ENCODE peak calls at places on chromosomes 1 and 21, in four cellular contexts. T is activated CD8-positive, alpha-beta T cell treated with anti-CD3 and anti-CD28 coated beads for 36 hours; Y is mucosa of descending colon; D is nephron progenitor cell. Q is an unnamed sample.
A peak's percentile ranks its signal among the peaks of the same experiment; 100 is the strongest.

GRCh38 chr21:20451051-20451450 is 547.2 kb upstream of the NCAM2 start:
- DNase-seq in T (no peak), Y (peak; percentile 37), D (no peak), Q (no peak)

GRCh38 chr1:179046808-179047636 is 21.3 kb downstream of the FAM20B start:
- DNase-seq in T (no peak), Y (no peak), D (no peak), Q (no peak)

GRCh38 chr1:19384113-19384512 is 72.0 kb downstream of the SLC66A1 start:
- DNase-seq in T (no peak), Y (peak; percentile 36), D (no peak), Q (no peak)

GRCh38 chr1:10733967-10734366 is 62.5 kb downstream of the CASZ1 start:
- DNase-seq in T (peak; percentile 88), Y (no peak), D (no peak), Q (no peak)

GRCh38 chr1:191498318-191498717 is 659.9 kb upstream of the RGS18 start:
- DNase-seq in T (no peak), Y (no peak), D (no peak), Q (no peak)

GRCh38 chr1:24892188-24893153 is 37.6 kb downstream of the RUNX3 start:
- DNase-seq in T (no peak), Y (no peak), D (no peak), Q (no peak)

GRCh38 chr1:6635161-6635909 is 10.7 kb downstream of the THAP3 start:
- DNase-seq in T (no peak), Y (no peak), D (no peak), Q (no peak)

GRCh38 chr1:92709738-92710137 is 75.2 kb downstream of the EVI5 start:
- DNase-seq in T (no peak), Y (peak; percentile 12), D (peak; percentile 13), Q (no peak)

GRCh38 chr1:218346391-218347204 is 1.5 kb downstream of the TGFB2 start:
- DNase-seq in T (peak; percentile 16), Y (no peak), D (peak; percentile 24), Q (peak; percentile 20)

GRCh38 chr1:155272466-155273133 is 704 bp downstream of the CLK2 start:
- DNase-seq in T (no peak), Y (no peak), D (no peak), Q (no peak)

DNA sequence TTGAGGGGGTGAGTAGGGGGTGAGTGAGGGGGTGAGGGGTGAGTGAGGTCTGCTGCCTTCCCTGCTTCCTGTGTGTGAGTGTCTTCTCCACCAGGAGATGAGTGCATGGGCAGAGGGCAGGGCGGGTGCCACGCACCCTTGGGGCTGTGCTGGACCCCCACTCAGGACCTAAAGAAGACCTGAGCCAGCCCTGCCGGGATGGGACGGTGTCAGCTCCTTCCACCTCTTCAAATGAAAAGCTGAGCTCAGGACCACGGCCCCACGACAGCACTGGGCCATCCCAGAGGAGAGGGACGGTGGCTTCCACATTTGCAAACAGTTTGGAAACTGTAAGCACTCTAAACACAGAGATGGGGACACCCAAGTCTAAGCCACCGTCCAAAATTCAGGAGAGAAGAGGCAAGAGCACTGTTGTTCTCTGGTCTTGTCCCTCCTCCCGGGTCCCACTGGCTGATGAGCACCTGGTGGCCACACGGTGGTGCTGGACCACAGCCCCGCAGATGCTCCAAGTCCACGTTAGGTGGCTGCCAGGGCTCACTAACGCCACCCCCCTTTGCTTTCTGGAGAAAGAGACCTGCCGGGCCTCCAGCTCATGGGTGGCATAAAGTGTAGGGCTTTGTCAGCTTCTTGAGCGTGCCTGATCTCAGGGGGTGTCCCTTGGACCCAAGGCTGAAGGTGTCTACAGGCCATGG is 32.1 kb downstream of the TMPRSS2 start:
- DNase-seq in T (no peak), Y (no peak), D (no peak), Q (no peak)
- TF ChIP-seq CTCF in T (no peak), Y (no peak), D (no peak), Q (no peak)

DNA sequence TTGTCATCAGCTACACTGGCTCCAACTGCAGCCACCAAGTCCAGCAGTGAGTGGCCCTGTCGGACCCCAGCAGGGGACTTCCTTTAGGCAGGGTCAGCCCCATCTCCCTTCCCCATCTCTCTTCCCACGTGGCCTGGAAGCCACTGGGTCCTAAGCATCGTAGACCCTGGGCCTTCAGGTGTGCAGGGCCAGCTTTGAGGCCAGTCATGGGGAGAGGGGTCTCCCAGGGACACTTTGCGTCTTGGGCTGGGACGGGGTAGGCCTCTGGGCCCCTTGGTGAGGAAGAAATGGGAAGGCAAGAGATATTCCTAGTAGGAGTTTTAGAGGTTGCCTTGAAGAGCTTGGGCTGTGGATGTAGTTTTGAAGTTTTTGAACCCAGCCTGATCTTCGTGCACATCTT is 12.1 kb upstream of the MIIP start:
- DNase-seq in T (no peak), Y (no peak), D (no peak), Q (no peak)
- TF ChIP-seq CTCF in T (no peak), Y (no peak), D (no peak), Q (no peak)

DNA sequence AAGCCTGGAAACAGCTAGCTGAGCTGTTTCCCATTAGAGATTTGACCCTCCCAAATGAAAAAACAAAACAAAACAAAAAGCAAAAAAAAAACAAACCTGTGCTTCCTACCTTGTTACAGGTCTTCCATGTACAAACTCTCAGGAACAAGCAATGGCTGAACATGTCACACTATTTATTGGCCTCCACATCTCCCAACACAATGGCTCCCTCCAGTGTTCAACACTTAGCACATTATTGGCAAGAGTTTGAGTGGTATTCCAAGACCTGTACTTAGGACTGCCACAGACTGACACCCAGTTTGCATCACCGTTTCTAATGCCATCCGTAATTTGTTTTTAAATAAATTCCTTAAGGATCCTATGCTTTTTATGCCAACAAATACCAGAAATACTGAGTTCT is 195.0 kb upstream of the OLFM3 start:
- DNase-seq in T (peak; percentile 5), Y (peak; percentile 37), D (peak; percentile 26), Q (peak; percentile 38)
- TF ChIP-seq CTCF in T (no peak), Y (no peak), D (peak; percentile 60), Q (peak; percentile 37)

GRCh38 chr1:210482936-210483642 is 154.4 kb downstream of the HHAT start:
- DNase-seq in T (no peak), Y (no peak), D (no peak), Q (no peak)
- TF ChIP-seq CTCF in T (no peak), Y (no peak), D (no peak), Q (no peak)

GRCh38 chr1:183470147-183470960 is 1.9 kb upstream of the SMG7 start:
- DNase-seq in T (peak; percentile 97), Y (peak; percentile 92), D (peak; percentile 80), Q (peak; percentile 78)
- TF ChIP-seq CTCF in T (peak; percentile 29), Y (peak; percentile 33), D (peak; percentile 33), Q (no peak)

DNA sequence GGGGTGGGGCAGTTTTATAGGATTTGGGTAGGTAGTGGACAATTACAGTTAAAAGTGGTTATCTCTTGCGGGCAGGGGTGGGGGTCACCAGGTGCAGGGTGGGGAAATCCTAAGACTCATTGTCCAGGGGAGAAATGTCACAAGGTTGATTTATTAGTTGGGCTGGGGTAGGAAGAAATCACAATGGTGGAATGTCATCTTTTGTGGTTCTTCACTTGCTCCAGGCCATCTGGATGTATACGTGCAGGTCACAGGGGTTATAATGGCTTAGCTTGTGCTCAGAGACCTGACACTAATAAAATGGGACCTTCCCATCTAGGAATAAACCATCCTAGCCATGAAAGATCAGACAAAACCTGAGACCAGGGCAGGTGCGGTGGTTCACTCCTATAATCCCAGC is 11.5 kb downstream of the TEX46 start:
- DNase-seq in T (no peak), Y (no peak), D (no peak), Q (no peak)
- TF ChIP-seq CTCF in T (no peak), Y (no peak), D (no peak), Q (no peak)

GRCh38 chr1:170131984-170132383 is 13.8 kb upstream of the NTMT2 start:
- DNase-seq in T (no peak), Y (peak; percentile 26), D (no peak), Q (no peak)

GRCh38 chr1:170122366-170122765 is 23.4 kb upstream of the NTMT2 start:
- DNase-seq in T (no peak), Y (no peak), D (no peak), Q (no peak)

GRCh38 chr1:170125269-170125668 is 20.5 kb upstream of the NTMT2 start:
- DNase-seq in T (no peak), Y (no peak), D (no peak), Q (no peak)

GRCh38 chr1:170131450-170131849 is 14.3 kb upstream of the NTMT2 start:
- DNase-seq in T (no peak), Y (peak; percentile 52), D (no peak), Q (no peak)

GRCh38 chr1:170126691-170127090 is 19.1 kb upstream of the NTMT2 start:
- DNase-seq in T (no peak), Y (no peak), D (no peak), Q (no peak)
- TF ChIP-seq CTCF in T (no peak), Y (no peak), D (no peak), Q (no peak)